ENCODE peak calls at places on chromosome 14, in six cellular contexts. G, D, N, V, H and Y are unnamed samples.

GRCh38 chr14:103522649-103523582 is at the start of gene CKB:
- DNase-seq in H (no peak), G (peak; percentile 79), N (peak; percentile 85), D (no peak), V (peak; percentile 83), Y (peak; percentile 93)

GRCh38 chr14:83826838-83827237 is 1703.1 kb upstream of the FLRT2 start:
- DNase-seq in H (no peak), G (no peak), N (no peak), D (no peak), V (no peak), Y (no peak)

GRCh38 chr14:21099596-21099985 is 1.1 kb upstream of the ZNF219 start:
- DNase-seq in N (no peak), D (no peak), G (no peak), H (no peak), V (no peak), Y (no peak)

GRCh38 chr14:61337893-61338292 is 16.5 kb downstream of the PRKCH start:
- DNase-seq in H (peak; percentile 86), V (peak; percentile 36), N (no peak), D (no peak), G (peak; percentile 29), Y (no peak)

GRCh38 chr14:102314242-102315011 is 5.1 kb upstream of the ZNF839 start:
- DNase-seq in G (peak; percentile 85), D (no peak), H (peak; percentile 82), V (peak; percentile 89), N (peak; percentile 81), Y (peak; percentile 93)

GRCh38 chr14:68468437-68469207 is 324.2 kb downstream of the ZFP36L1 start:
- DNase-seq in D (no peak), V (no peak), G (peak; percentile 33), N (no peak), H (peak; percentile 33), Y (no peak)

GRCh38 chr14:99132821-99133562 is 139.0 kb downstream of the BCL11B start:
- DNase-seq in G (peak; percentile 15), V (no peak), N (no peak), D (peak; percentile 76), H (no peak), Y (peak; percentile 26)

GRCh38 chr14:39091716-39092115 is 11.3 kb downstream of the SEC23A start:
- DNase-seq in D (no peak), G (no peak), N (no peak), V (no peak), H (no peak), Y (no peak)

GRCh38 chr14:106879241-106879640 is 1352.9 kb downstream of the TMEM121 start:
- DNase-seq in D (no peak), G (peak; percentile 63), N (peak; percentile 27), H (no peak), V (peak; percentile 72), Y (no peak)

GRCh38 chr14:65502676-65503124 is 90.2 kb downstream of the FUT8 start:
- DNase-seq in D (no peak), N (no peak), H (no peak), G (no peak), V (no peak), Y (no peak)

GRCh38 chr14:92456215-92457017 is 57.2 kb upstream of the RIN3 start:
- DNase-seq in N (peak; percentile 27), G (peak; percentile 31), H (peak; percentile 66), D (no peak), V (peak; percentile 35), Y (peak; percentile 82)

GRCh38 chr14:85466678-85467077 is 63.3 kb upstream of the FLRT2 start:
- DNase-seq in H (peak; percentile 38), D (no peak), N (no peak), V (no peak), G (no peak), Y (no peak)

GRCh38 chr14:64748521-64748920 is 44.3 kb downstream of the PLEKHG3 start:
- DNase-seq in V (no peak), D (no peak), G (no peak), N (no peak), H (no peak), Y (no peak)

GRCh38 chr14:100872241-100872640 is 31.3 kb downstream of the RTL1 start:
- DNase-seq in G (no peak), H (no peak), V (no peak), D (no peak), N (no peak), Y (no peak)

GRCh38 chr14:86739761-86740160 is 1209.8 kb downstream of the FLRT2 start:
- DNase-seq in G (no peak), D (no peak), H (no peak), V (no peak), N (no peak), Y (no peak)

GRCh38 chr14:43360239-43360638 is 1146.8 kb downstream of the FSCB start:
- DNase-seq in N (no peak), V (no peak), H (no peak), G (no peak), D (no peak), Y (peak; percentile 21)

GRCh38 chr14:95297832-95298231 is 21.9 kb downstream of the CLMN start:
- DNase-seq in N (no peak), D (no peak), G (no peak), V (no peak), H (no peak), Y (no peak)

GRCh38 chr14:35695072-35695471 is 114.0 kb downstream of the RALGAPA1 start:
- DNase-seq in D (no peak), H (no peak), G (no peak), N (no peak), V (no peak), Y (no peak)

GRCh38 chr14:23057757-23058653 is 685 bp upstream of the CDH24 start:
- DNase-seq in G (peak; percentile 88), N (peak; percentile 87), D (no peak), H (peak; percentile 87), V (peak; percentile 92), Y (peak; percentile 94)

GRCh38 chr14:71753126-71753830 is 179.0 kb upstream of the RGS6 start:
- DNase-seq in V (peak; percentile 88), N (peak; percentile 67), H (peak; percentile 89), G (peak; percentile 88), D (no peak), Y (peak; percentile 92)

GRCh38 chr14:98944989-98945388 is 327.0 kb downstream of the BCL11B start:
- DNase-seq in H (no peak), V (no peak), G (no peak), D (no peak), N (no peak), Y (no peak)

GRCh38 chr14:98371141-98371540 is 900.9 kb downstream of the BCL11B start:
- DNase-seq in G (no peak), V (no peak), N (no peak), D (no peak), H (no peak), Y (no peak)

GRCh38 chr14:37048666-37049071 is 123.7 kb downstream of the SLC25A21 start:
- DNase-seq in N (no peak), D (no peak), G (no peak), H (peak; percentile 33), V (no peak), Y (no peak)

DNA sequence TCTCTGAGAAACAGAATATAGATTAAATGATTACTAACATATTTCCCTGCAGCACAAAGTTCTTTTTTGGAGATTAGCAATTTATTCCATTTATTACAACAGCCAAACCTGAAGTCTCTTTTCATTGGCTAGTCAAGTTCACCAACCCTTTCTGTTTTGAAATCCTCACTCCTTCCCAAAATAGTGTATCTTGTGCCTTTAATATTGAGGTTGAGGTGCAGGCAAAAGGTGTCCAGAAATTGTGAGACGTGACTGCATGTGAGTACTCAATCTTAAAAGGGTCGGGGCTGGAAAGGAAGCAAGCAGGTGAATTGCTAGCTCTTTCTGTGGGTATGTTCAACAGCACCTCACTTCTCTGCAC is 11.1 kb upstream of the FOXN3 start:
- DNase-seq in N (no peak), D (no peak), G (no peak), H (no peak), V (no peak), Y (no peak)
- TF ChIP-seq POLR2A in N (no peak), D (no peak), G (no peak), H (no peak), V (no peak), Y (no peak)

DNA sequence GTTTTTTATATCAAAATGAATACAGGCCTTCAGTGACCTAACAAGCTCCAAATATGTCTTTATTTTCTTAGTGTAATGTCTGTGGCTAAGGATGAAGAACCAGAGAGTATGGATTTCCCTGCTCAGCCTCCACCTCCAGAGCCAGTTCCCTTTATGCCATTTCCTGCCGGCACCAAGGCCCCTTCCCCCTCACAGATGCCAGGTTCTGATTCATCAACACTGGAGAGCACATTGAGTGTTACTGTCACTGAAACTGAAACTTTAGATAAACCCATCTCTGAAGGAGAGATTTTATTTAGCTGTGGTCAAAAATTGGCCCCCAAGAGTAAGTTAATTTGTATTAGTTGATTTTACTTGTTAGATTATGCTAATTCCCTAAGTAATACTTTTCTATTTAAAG is 61.0 kb downstream of the KIAA0586 start:
- DNase-seq in H (peak; percentile 46), V (no peak), N (no peak), G (no peak), D (no peak), Y (no peak)
- H3K36me3 ChIP-seq in H (peaks cover 9% of the 10 kb centered on the region), V (peaks cover 32% of the 10 kb centered on the region), N (peaks cover 41% of the 10 kb centered on the region), G (peaks cover 60% of the 10 kb centered on the region), D (no peaks in the 10 kb centered on the region), Y (peaks cover 17% of the 10 kb centered on the region)

GRCh38 chr14:52061890-52062289 is 7.0 kb downstream of the NID2 start:
- DNase-seq in H (no peak), V (no peak), G (no peak), D (no peak), N (no peak), Y (no peak)

GRCh38 chr14:52060080-52060479 is 8.8 kb downstream of the NID2 start:
- DNase-seq in D (no peak), H (no peak), G (no peak), V (peak; percentile 18), N (no peak), Y (no peak)

GRCh38 chr14:52061380-52061779 is 7.5 kb downstream of the NID2 start:
- DNase-seq in N (no peak), H (no peak), D (no peak), V (no peak), G (no peak), Y (peak; percentile 74)

GRCh38 chr14:52058346-52058745 is 10.5 kb downstream of the NID2 start:
- DNase-seq in D (no peak), N (no peak), G (no peak), H (no peak), V (no peak), Y (no peak)

DNA sequence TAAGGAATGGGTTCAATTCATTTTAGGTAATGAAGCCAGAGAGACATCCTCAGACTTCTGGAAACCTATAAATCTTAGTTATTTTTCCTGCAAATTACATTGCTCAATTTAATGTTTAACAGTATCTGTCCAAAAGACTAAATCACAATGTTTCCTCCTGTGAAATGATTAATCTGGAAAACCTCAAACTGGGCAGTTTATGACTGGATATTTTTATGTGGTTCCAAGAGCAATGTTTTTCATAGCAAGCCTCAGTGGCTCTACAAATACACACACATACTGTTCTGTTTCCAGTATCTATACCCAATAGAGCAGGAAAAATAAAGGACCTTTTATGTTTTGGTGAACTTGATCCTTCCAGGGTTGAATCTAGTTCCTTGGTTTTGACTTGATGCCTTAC is 9.2 kb downstream of the NID2 start:
- DNase-seq in G (no peak), V (no peak), H (no peak), N (no peak), D (no peak), Y (no peak)
- TF ChIP-seq POLR2AphosphoS5 in G (no peak), V (peak; percentile 80), H (no peak), N (no peak), D (no peak), Y (peak; percentile 67)

GRCh38 chr14:77097689-77098469 is at the start of gene CIPC:
- DNase-seq in H (peak; percentile 99), N (peak; percentile 94), G (peak; percentile 100), D (peak; percentile 99), V (peak; percentile 100), Y (peak; percentile 100)
- TF ChIP-seq POLR2A in H (no peak), N (peak; percentile 71), G (peak; percentile 77), D (no peak), V (peak; percentile 90), Y (peak; percentile 87)

GRCh38 chr14:50476134-50476533 is 56.2 kb downstream of the MAP4K5 start:
- DNase-seq in D (no peak), G (no peak), H (no peak), N (no peak), V (no peak), Y (no peak)
- H3K36me3 ChIP-seq in D (no peaks in the 10 kb centered on the region), G (peaks cover 46% of the 10 kb centered on the region), H (peaks cover 23% of the 10 kb centered on the region), N (peaks cover 46% of the 10 kb centered on the region), V (peaks cover 44% of the 10 kb centered on the region), Y (peaks cover 29% of the 10 kb centered on the region)